ENCODE peak calls at places on chromosome 11, in nine cellular contexts. F is midbrain; A is stimulated activated CD4-positive, alpha-beta T cell treated with anti-CD3 and anti-CD28 coated beads, Interleukin-4, amount 100 ng/mL, for 48 hours; L is activated T-helper 1 cell treated with Interleukin-2 at 50 U/mL for 16 hours; N is hippocampal formation; C is MCF 10A; X is activated CD4-positive, CD25-positive, alpha-beta regulatory T cell treated with anti-CD3 and anti-CD28 coated beads, Interleukin-2, amount 50 U/mL, for 16 hours; Z is CD4-positive, CD25-positive, alpha-beta regulatory T cell; K is skeletal muscle cell. S is an unnamed sample.
A peak's percentile ranks its signal among the peaks of the same experiment; 100 is the strongest.

GRCh38 chr11:1040428-1041148 is 4.1 kb upstream of the MUC6 start:
- DNase-seq in F (no peak), A (no peak), L (no peak), N (no peak), C (peak; percentile 83), X (no peak), Z (no peak), K (no peak), S (no peak)

GRCh38 chr11:118186346-118187107 is 10.1 kb upstream of the SCN2B start:
- DNase-seq in F (no peak), A (no peak), L (no peak), N (no peak), C (no peak), X (no peak), Z (no peak), K (no peak), S (no peak)

GRCh38 chr11:71977743-71978418 is 20.8 kb upstream of the IL18BP start:
- DNase-seq in F (peak; percentile 74), A (peak; percentile 30), L (no peak), N (peak; percentile 32), C (peak; percentile 66), X (peak; percentile 21), Z (peak; percentile 72), K (no peak), S (no peak)

GRCh38 chr11:75195164-75195962 is 44.5 kb downstream of the SLCO2B1 start:
- DNase-seq in F (peak; percentile 49), A (no peak), L (no peak), N (peak; percentile 66), C (peak; percentile 49), X (no peak), Z (no peak), K (no peak), S (peak; percentile 51)

GRCh38 chr11:19344661-19345518 is 104.1 kb upstream of the E2F8 start:
- DNase-seq in F (peak; percentile 74), A (no peak), L (no peak), N (peak; percentile 72), C (peak; percentile 75), X (no peak), Z (no peak), K (no peak), S (no peak)

GRCh38 chr11:2585566-2586090 is 114.2 kb downstream of the KCNQ1OT1 start:
- DNase-seq in F (no peak), A (no peak), L (no peak), N (no peak), C (no peak), X (no peak), Z (no peak), K (no peak), S (no peak)

GRCh38 chr11:94171693-94172440 is 43.2 kb downstream of the PANX1 start:
- DNase-seq in F (peak; percentile 9), A (peak; percentile 34), L (no peak), N (no peak), C (peak; percentile 65), X (no peak), Z (peak; percentile 38), K (no peak), S (no peak)

GRCh38 chr11:130719516-130719915 is 196.8 kb downstream of the SNX19 start:
- DNase-seq in F (no peak), A (no peak), L (no peak), N (no peak), C (no peak), X (no peak), Z (no peak), K (no peak), S (no peak)